ENCODE peak calls at places on chromosomes 7 and 10, in ten cellular contexts. O is left ventricle myocardium inferior; G is right atrium auricular region; R is activated CD8-positive, alpha-beta memory T cell treated with anti-CD3 and anti-CD28 coated beads for 4 hours; S is skeletal muscle cell; Q is chondrocyte; F is iris pigment epithelial cell; E is adrenal gland; C is frontal cortex; W is effector CD4-positive, alpha-beta T cell. A is an unnamed sample.

GRCh38 chr10:103442031-103442461 is 10.1 kb downstream of the CALHM2 start:
- DNase-seq in O (peak), G (peak), R (no peak), S (no peak), Q (no peak), F (peak), E (peak), C (no peak), W (no peak), A (peak)

GRCh38 chr10:78349165-78349516 is 315.5 kb downstream of the RPS24 start:
- DNase-seq in O (peak), G (peak), R (no peak), S (no peak), Q (no peak), F (no peak), E (no peak), C (no peak), W (no peak), A (no peak)

GRCh38 chr7:101133621-101134398 is 6.9 kb downstream of the SERPINE1 start:
- DNase-seq in O (no peak), G (no peak), R (no peak), S (no peak), Q (no peak), F (peak), E (no peak), C (no peak), W (no peak), A (no peak)

GRCh38 chr10:50346947-50347346 is 95.6 kb upstream of the ASAH2 start:
- DNase-seq in O (no peak), G (no peak), R (no peak), S (no peak), Q (no peak), F (no peak), E (no peak), C (no peak), W (no peak), A (no peak)

GRCh38 chr7:28280516-28280915 is 99.9 kb upstream of the JAZF1 start:
- DNase-seq in O (no peak), G (no peak), R (no peak), S (no peak), Q (no peak), F (no peak), E (no peak), C (no peak), W (no peak), A (peak)

GRCh38 chr10:128062837-128063563 is 63.2 kb downstream of the MKI67 start:
- DNase-seq in O (no peak), G (no peak), R (no peak), S (no peak), Q (peak), F (no peak), E (peak), C (no peak), W (no peak), A (no peak)

GRCh38 chr10:108598831-108599230 is 1324.5 kb downstream of the XPNPEP1 start:
- DNase-seq in O (no peak), G (no peak), R (no peak), S (no peak), Q (no peak), F (peak), E (no peak), C (no peak), W (no peak), A (no peak)

GRCh38 chr7:55538538-55538937 is 33.8 kb downstream of the VOPP1 start:
- DNase-seq in O (no peak), G (no peak), R (no peak), S (peak), Q (no peak), F (peak), E (no peak), C (no peak), W (no peak), A (peak)

GRCh38 chr10:78960316-78960800 is 108.4 kb upstream of the ZMIZ1 start:
- DNase-seq in O (peak), G (peak), R (no peak), S (peak), Q (no peak), F (peak), E (peak), C (peak), W (no peak), A (peak)

GRCh38 chr7:56174346-56175085 is 58.3 kb upstream of the NUPR2 start:
- DNase-seq in O (no peak), G (no peak), R (no peak), S (no peak), Q (peak), F (no peak), E (no peak), C (no peak), W (no peak), A (no peak)

GRCh38 chr10:24790599-24790998 is 66.9 kb upstream of the ARHGAP21 start:
- DNase-seq in O (no peak), G (no peak), R (no peak), S (no peak), Q (no peak), F (no peak), E (no peak), C (peak), W (no peak), A (peak)

GRCh38 chr10:117007080-117007479 is 2.1 kb upstream of the SHTN1 start:
- DNase-seq in O (no peak), G (no peak), R (no peak), S (peak), Q (no peak), F (peak), E (no peak), C (no peak), W (no peak), A (peak)

GRCh38 chr7:43465581-43466554 is 117.0 kb upstream of the STK17A start:
- DNase-seq in O (no peak), G (no peak), R (no peak), S (no peak), Q (no peak), F (no peak), E (no peak), C (no peak), W (no peak), A (no peak)

GRCh38 chr10:52883996-52884871 is 111.7 kb upstream of the MBL2 start:
- DNase-seq in O (no peak), G (no peak), R (no peak), S (peak), Q (no peak), F (peak), E (peak), C (peak), W (no peak), A (peak)

GRCh38 chr7:158821173-158822021 is 7.9 kb downstream of the ESYT2 start:
- DNase-seq in O (no peak), G (no peak), R (no peak), S (peak), Q (no peak), F (peak), E (no peak), C (no peak), W (no peak), A (peak)

GRCh38 chr10:79316671-79317431 is 30.4 kb upstream of the PPIF start:
- DNase-seq in O (no peak), G (no peak), R (no peak), S (no peak), Q (peak), F (no peak), E (no peak), C (no peak), W (no peak), A (no peak)

GRCh38 chr10:30392564-30392990 is 41.4 kb upstream of the MAP3K8 start:
- DNase-seq in O (peak), G (no peak), R (peak), S (no peak), Q (no peak), F (peak), E (peak), C (peak), W (peak), A (peak)

GRCh38 chr10:26571655-26572054 is 125.8 kb upstream of the PDSS1 start:
- DNase-seq in O (no peak), G (no peak), R (no peak), S (no peak), Q (no peak), F (no peak), E (no peak), C (no peak), W (no peak), A (no peak)

GRCh38 chr7:25619963-25620799 is 391.9 kb upstream of the NPVF start:
- DNase-seq in O (peak), G (no peak), R (no peak), S (no peak), Q (no peak), F (peak), E (peak), C (no peak), W (no peak), A (no peak)

GRCh38 chr10:12332572-12333381 is 16.6 kb upstream of the CAMK1D start:
- DNase-seq in O (no peak), G (no peak), R (no peak), S (no peak), Q (peak), F (peak), E (peak), C (no peak), W (no peak), A (no peak)

A was measured in myocyte.